ENCODE peak calls at places on chromosomes 11 and 22, in ten cellular contexts. U, A, S, K, F, O, V, Z, G and D are unnamed samples.

GRCh38 chr11:36257351-36257750 is 31.9 kb downstream of the COMMD9 start:
- DNase-seq in U (no peak), A (no peak), S (no peak), K (no peak), F (no peak), O (no peak), V (no peak), Z (no peak), G (no peak), D (no peak)

GRCh38 chr11:36750349-36750748 is 152.3 kb upstream of the RAG2 start:
- DNase-seq in U (no peak), A (no peak), S (no peak), K (no peak), F (no peak), O (no peak), V (no peak), Z (no peak), G (no peak), D (no peak)

GRCh38 chr22:49685116-49685515 is 142.6 kb downstream of the BRD1 start:
- DNase-seq in U (no peak), A (no peak), S (no peak), K (no peak), F (no peak), O (no peak), V (no peak), Z (no peak), G (no peak), D (no peak)

GRCh38 chr11:7364660-7365059 is 113.0 kb downstream of the SYT9 start:
- DNase-seq in U (no peak), A (no peak), S (no peak), K (no peak), F (no peak), O (no peak), V (no peak), Z (no peak), G (no peak), D (no peak)

GRCh38 chr11:19027829-19028595 is 32.5 kb downstream of the MRGPRX2 start:
- DNase-seq in U (no peak), A (no peak), S (no peak), K (no peak), F (no peak), O (no peak), V (no peak), Z (no peak), G (no peak), D (peak)

GRCh38 chr11:118135051-118135795 is 17.4 kb downstream of the SCN4B start:
- DNase-seq in U (no peak), A (no peak), S (no peak), K (no peak), F (no peak), O (no peak), V (no peak), Z (peak), G (no peak), D (no peak)

GRCh38 chr11:64313491-64314145 is 3.7 kb downstream of the TRMT112 start:
- DNase-seq in U (no peak), A (no peak), S (no peak), K (no peak), F (no peak), O (no peak), V (no peak), Z (no peak), G (no peak), D (no peak)

GRCh38 chr11:118615282-118615979 is 8.0 kb downstream of the PHLDB1 start:
- DNase-seq in U (no peak), A (peak), S (no peak), K (no peak), F (no peak), O (no peak), V (no peak), Z (peak), G (no peak), D (no peak)

GRCh38 chr11:69144719-69145365 is 10.9 kb upstream of the SMIM38 start:
- DNase-seq in U (no peak), A (no peak), S (no peak), K (no peak), F (no peak), O (no peak), V (peak), Z (no peak), G (no peak), D (peak)

GRCh38 chr11:75689861-75690641 is 21.2 kb upstream of the MAP6 start:
- DNase-seq in U (peak), A (no peak), S (no peak), K (no peak), F (no peak), O (no peak), V (no peak), Z (no peak), G (no peak), D (no peak)